ENCODE peak calls at places on chromosomes 6 and 20, in five cellular contexts. X is naive thymus-derived CD4-positive, alpha-beta T cell; J is cardiac muscle cell; R is AG04450; W is stimulated activated CD4-positive, alpha-beta T cell treated with anti-CD3 and anti-CD28 coated beads, Interleukin-2, amount 100 ng/mL, for 48 hours. C is an unnamed sample.

GRCh38 chr6:17714879-17715860 is 8.4 kb upstream of the NUP153 start:
- DNase-seq in X (no peak), J (peak; percentile 85), R (peak; percentile 80), W (no peak), C (no peak)

GRCh38 chr6:36154286-36154685 is 24.0 kb downstream of the MAPK13 start:
- DNase-seq in X (no peak), J (no peak), R (no peak), W (no peak), C (no peak)

GRCh38 chr20:1434571-1435336 is 31.9 kb downstream of the NSFL1C start:
- DNase-seq in X (no peak), J (peak; percentile 93), R (peak; percentile 78), W (peak; percentile 35), C (no peak)

GRCh38 chr6:148501178-148501590 is 158.5 kb downstream of the SASH1 start:
- DNase-seq in X (no peak), J (peak; percentile 92), R (no peak), W (no peak), C (no peak)

GRCh38 chr20:44081888-44082287 is 105.1 kb downstream of the JPH2 start:
- DNase-seq in X (no peak), J (no peak), R (no peak), W (no peak), C (no peak)

GRCh38 chr20:46030290-46031013 is 1.4 kb downstream of the SLC12A5 start:
- DNase-seq in X (no peak), J (no peak), R (no peak), W (no peak), C (no peak)

GRCh38 chr6:45439861-45440388 is 62.2 kb upstream of the SUPT3H start:
- DNase-seq in X (no peak), J (no peak), R (no peak), W (no peak), C (no peak)

GRCh38 chr20:50868509-50869495 is 62.4 kb downstream of the ADNP start:
- DNase-seq in X (no peak), J (no peak), R (no peak), W (no peak), C (no peak)

GRCh38 chr6:54419885-54420284 is 111.6 kb downstream of the TINAG start:
- DNase-seq in X (no peak), J (peak; percentile 90), R (peak; percentile 79), W (no peak), C (no peak)

GRCh38 chr6:158970640-158971291 is 29.2 kb downstream of the RSPH3 start:
- DNase-seq in X (no peak), J (no peak), R (no peak), W (no peak), C (no peak)

GRCh38 chr6:143482593-143482992 is 28.9 kb downstream of the FUCA2 start:
- DNase-seq in X (no peak), J (no peak), R (no peak), W (no peak), C (no peak)